ENCODE peak calls at places on chromosomes 1 and 21, in four cellular contexts. Q, G, N and S are unnamed samples.
A peak's percentile ranks its signal among the peaks of the same experiment; 100 is the strongest.

GRCh38 chr1:235714205-235714897 is 64.8 kb upstream of the GNG4 start:
- DNase-seq in N (no peak), G (no peak), Q (no peak), S (no peak)

GRCh38 chr1:159261726-159262494 is 40.2 kb upstream of the FCER1A start:
- DNase-seq in G (no peak), N (no peak), Q (no peak), S (no peak)

GRCh38 chr1:17984510-17985085 is 123.0 kb upstream of the IGSF21 start:
- DNase-seq in G (peak; percentile 32), Q (no peak), N (peak; percentile 64), S (no peak)

GRCh38 chr1:203630697-203631096 is 4.1 kb downstream of the ATP2B4 start:
- DNase-seq in N (no peak), G (no peak), Q (no peak), S (no peak)

GRCh38 chr21:42997053-42997452 is 22.7 kb downstream of the PKNOX1 start:
- DNase-seq in Q (peak; percentile 95), N (no peak), G (no peak), S (peak; percentile 90)

GRCh38 chr1:10730985-10731384 is 65.5 kb downstream of the CASZ1 start:
- DNase-seq in G (no peak), Q (peak; percentile 41), N (no peak), S (no peak)

GRCh38 chr1:153774780-153775431 is at the start of gene SLC27A3:
- DNase-seq in N (peak; percentile 51), Q (peak; percentile 55), G (no peak), S (no peak)

GRCh38 chr1:108779455-108779854 is 33.0 kb downstream of the STXBP3 start:
- DNase-seq in G (no peak), N (no peak), Q (no peak), S (no peak)

GRCh38 chr1:172287207-172287606 is 133.3 kb upstream of the C1orf105 start:
- DNase-seq in G (no peak), Q (peak; percentile 78), N (no peak), S (peak; percentile 62)

GRCh38 chr1:47434051-47434842 is 3.6 kb upstream of the FOXD2 start:
- DNase-seq in N (peak; percentile 47), G (peak; percentile 79), Q (peak; percentile 75), S (no peak)

GRCh38 chr1:166080965-166081870 is 85.6 kb downstream of the FAM78B start:
- DNase-seq in N (no peak), Q (no peak), G (no peak), S (no peak)

GRCh38 chr1:61579815-61580214 is 145.1 kb downstream of the TM2D1 start:
- DNase-seq in Q (no peak), G (no peak), N (no peak), S (no peak)

GRCh38 chr1:183097438-183098051 is 74.3 kb downstream of the LAMC1 start:
- DNase-seq in N (no peak), Q (peak; percentile 48), G (no peak), S (peak; percentile 71)

GRCh38 chr1:54112027-54112426 is 40.8 kb downstream of the CDCP2 start:
- DNase-seq in N (no peak), G (no peak), Q (no peak), S (no peak)

GRCh38 chr1:117067528-117068370 is 7.6 kb downstream of the TTF2 start:
- DNase-seq in G (peak; percentile 12), Q (peak; percentile 47), N (peak; percentile 56), S (no peak)

GRCh38 chr1:81585371-81585770 is 215.4 kb upstream of the ADGRL2 start:
- DNase-seq in Q (no peak), G (no peak), N (no peak), S (no peak)

GRCh38 chr1:109762821-109763645 is 690 bp downstream of the EPS8L3 start:
- DNase-seq in Q (peak; percentile 30), G (no peak), N (no peak), S (no peak)

GRCh38 chr1:65440322-65440864 is 19.9 kb downstream of the LEPR start:
- DNase-seq in N (no peak), Q (no peak), G (no peak), S (no peak)

GRCh38 chr1:150575518-150576366 is 3.7 kb downstream of the MCL1 start:
- DNase-seq in N (no peak), G (no peak), Q (no peak), S (no peak)

GRCh38 chr1:91600431-91601330 is 100.0 kb downstream of the CDC7 start:
- DNase-seq in G (no peak), Q (no peak), N (no peak), S (no peak)

GRCh38 chr21:15063081-15063820 is 1.5 kb downstream of the NRIP1 start:
- DNase-seq in G (peak; percentile 47), Q (no peak), N (no peak), S (no peak)

GRCh38 chr1:113534130-113534817 is 144.0 kb downstream of the MAGI3 start:
- DNase-seq in G (peak; percentile 12), Q (peak; percentile 65), N (no peak), S (peak; percentile 53)

GRCh38 chr1:218164111-218164929 is 120.8 kb upstream of the RRP15 start:
- DNase-seq in G (peak; percentile 85), Q (peak; percentile 37), N (peak; percentile 77), S (no peak)

GRCh38 chr1:73472810-73473209 is 725.2 kb downstream of the LRRIQ3 start:
- DNase-seq in G (no peak), N (no peak), Q (no peak), S (no peak)

GRCh38 chr1:39698568-39698967 is 7.3 kb upstream of the HPCAL4 start:
- DNase-seq in N (no peak), Q (no peak), G (no peak), S (no peak)

GRCh38 chr1:27872059-27872801 is at the start of gene THEMIS2:
- DNase-seq in G (peak; percentile 48), N (peak; percentile 90), Q (peak; percentile 30), S (no peak)